ENCODE peak calls at places on chromosomes 7 and 10, in seven cellular contexts. V is Ammon's horn, H is G401, Q is HFFc6, S is NCI-H1105, A is hippocampal formation, C is psoas muscle. R is an unnamed sample.

GRCh38 chr7:116236020-116236630 is 25.8 kb downstream of the TES start:
- DNase-seq in C (no peak), Q (peak; percentile 44), V (peak; percentile 68), S (peak; percentile 43), H (peak; percentile 23), A (peak; percentile 8), R (no peak)

GRCh38 chr10:129471447-129471846 is 4.4 kb downstream of the MGMT start:
- DNase-seq in A (no peak), C (no peak), S (no peak), Q (no peak), V (no peak), H (no peak), R (no peak)

GRCh38 chr7:47610506-47611044 is 28.7 kb upstream of the TNS3 start:
- DNase-seq in H (no peak), C (no peak), V (no peak), S (no peak), A (no peak), Q (peak; percentile 50), R (no peak)

GRCh38 chr7:83562960-83563359 is 86.0 kb downstream of the SEMA3E start:
- DNase-seq in Q (no peak), A (no peak), H (no peak), S (no peak), V (no peak), C (no peak), R (no peak)

GRCh38 chr10:58660577-58661255 is 148.0 kb downstream of the BICC1 start:
- DNase-seq in H (no peak), Q (no peak), C (no peak), S (no peak), V (no peak), A (no peak), R (no peak)

GRCh38 chr7:77388055-77388454 is 28.1 kb downstream of the GSAP start:
- DNase-seq in Q (no peak), S (no peak), C (no peak), A (no peak), H (no peak), V (no peak), R (no peak)

GRCh38 chr10:100968037-100968736 is 1.1 kb upstream of the SEMA4G start:
- DNase-seq in C (no peak), Q (no peak), V (peak; percentile 54), A (no peak), S (no peak), H (no peak), R (no peak)

GRCh38 chr7:99557196-99557607 is 1.2 kb upstream of the ZNF655 start:
- DNase-seq in Q (no peak), C (no peak), A (no peak), S (no peak), H (no peak), V (no peak), R (no peak)

GRCh38 chr10:114584419-114584818 is 73.7 kb downstream of the ABLIM1 start:
- DNase-seq in V (peak; percentile 52), S (no peak), C (no peak), A (no peak), H (no peak), Q (peak; percentile 41), R (no peak)

GRCh38 chr10:70761727-70762350 is 23.3 kb downstream of the TBATA start:
- DNase-seq in H (no peak), C (no peak), V (no peak), Q (no peak), A (no peak), S (no peak), R (no peak)

GRCh38 chr7:3083350-3083749 is 39.7 kb upstream of the CARD11 start:
- DNase-seq in S (no peak), H (no peak), A (no peak), V (peak; percentile 48), Q (no peak), C (no peak), R (no peak)

GRCh38 chr10:27643296-27643695 is 102.3 kb downstream of the MKX start:
- DNase-seq in V (no peak), H (no peak), C (no peak), A (no peak), Q (no peak), S (no peak), R (no peak)

GRCh38 chr10:48882881-48883280 is 56.8 kb downstream of the LRRC18 start:
- DNase-seq in Q (no peak), H (no peak), C (no peak), S (no peak), A (no peak), V (no peak), R (no peak)

GRCh38 chr10:30553625-30554442 is 75.7 kb downstream of the LYZL2 start:
- DNase-seq in Q (peak; percentile 33), A (no peak), V (peak; percentile 55), C (peak; percentile 67), H (peak; percentile 5), S (no peak), R (no peak)

GRCh38 chr7:138880881-138881577 is 83.0 kb upstream of the ATP6V0A4 start:
- DNase-seq in C (peak; percentile 50), S (no peak), V (no peak), Q (no peak), A (no peak), H (no peak), R (no peak)

GRCh38 chr10:68208424-68209042 is 23.4 kb downstream of the ATOH7 start:
- DNase-seq in V (peak; percentile 80), C (no peak), H (peak; percentile 71), S (peak; percentile 3), Q (no peak), A (peak; percentile 66), R (no peak)

GRCh38 chr7:37208528-37208927 is 240.1 kb downstream of the ELMO1 start:
- DNase-seq in H (peak; percentile 64), Q (peak; percentile 37), S (peak; percentile 9), C (peak; percentile 60), A (peak; percentile 60), V (peak; percentile 92), R (no peak)

GRCh38 chr7:99478464-99479440 is 6.1 kb downstream of the ZNF789 start:
- DNase-seq in C (no peak), V (no peak), Q (peak; percentile 24), A (no peak), S (no peak), H (no peak), R (no peak)

GRCh38 chr7:118662266-118662665 is 437.8 kb downstream of the ANKRD7 start:
- DNase-seq in H (no peak), C (no peak), A (no peak), S (no peak), Q (no peak), V (no peak), R (no peak)

GRCh38 chr10:121681982-121682687 is 83.9 kb upstream of the FGFR2 start:
- DNase-seq in C (no peak), H (peak; percentile 30), S (no peak), V (peak; percentile 33), A (no peak), Q (no peak), R (no peak)

GRCh38 chr10:103576862-103577261 is 83.4 kb downstream of the NEURL1 start:
- DNase-seq in A (no peak), C (no peak), V (no peak), H (no peak), S (no peak), Q (no peak), R (no peak)

GRCh38 chr7:26688936-26689506 is 175.4 kb downstream of the SKAP2 start:
- DNase-seq in C (no peak), H (no peak), S (no peak), V (peak; percentile 13), A (no peak), Q (no peak), R (no peak)

GRCh38 chr10:62803993-62804383 is 532 bp upstream of the ADO start:
- DNase-seq in Q (no peak), V (no peak), H (no peak), A (no peak), C (no peak), S (no peak), R (no peak)

GRCh38 chr10:103193107-103193819 is at the start of gene NT5C2:
- DNase-seq in A (peak; percentile 83), C (peak; percentile 87), H (peak; percentile 70), V (peak; percentile 85), S (peak; percentile 38), Q (peak; percentile 60), R (peak; percentile 76)

GRCh38 chr7:118918556-118918955 is 694.1 kb downstream of the ANKRD7 start:
- DNase-seq in H (no peak), Q (no peak), A (no peak), V (no peak), S (peak; percentile 11), C (no peak), R (no peak)

GRCh38 chr10:119337223-119337622 is 129.9 kb downstream of the GRK5 start:
- DNase-seq in Q (no peak), S (no peak), C (no peak), H (no peak), V (no peak), A (no peak), R (no peak)

GRCh38 chr7:70193514-70193913 is 595.2 kb downstream of the AUTS2 start:
- DNase-seq in S (no peak), H (no peak), C (no peak), A (no peak), Q (no peak), V (no peak), R (no peak)

GRCh38 chr10:121668336-121669009 is 70.2 kb upstream of the FGFR2 start:
- DNase-seq in V (peak; percentile 58), C (peak; percentile 21), A (peak; percentile 19), S (no peak), H (peak; percentile 44), Q (no peak), R (no peak)

GRCh38 chr10:121747163-121747775 is 149.0 kb upstream of the FGFR2 start:
- DNase-seq in V (no peak), H (no peak), Q (no peak), S (no peak), C (no peak), A (no peak), R (no peak)

GRCh38 chr7:88116395-88116794 is 103.4 kb downstream of the SRI start:
- DNase-seq in H (no peak), S (no peak), C (no peak), Q (no peak), V (no peak), A (no peak), R (no peak)

GRCh38 chr7:73688288-73688687 is 4.9 kb downstream of the BUD23 start:
- DNase-seq in Q (no peak), V (no peak), A (no peak), H (no peak), C (no peak), S (no peak), R (no peak)

GRCh38 chr7:148963583-148964509 is 64.5 kb downstream of the PDIA4 start:
- DNase-seq in H (peak; percentile 60), A (no peak), V (peak; percentile 22), S (no peak), C (no peak), Q (no peak), R (no peak)

GRCh38 chr10:60138026-60138425 is 231.7 kb upstream of the CCDC6 start:
- DNase-seq in A (no peak), S (no peak), H (no peak), V (no peak), Q (no peak), C (no peak), R (no peak)

R was measured in activated B cell treated with CpG ODN at 0.5 μM for 24 hours.